ENCODE peak calls at places on chromosome 11, in six cellular contexts. Q, W, K, X, F and T are unnamed samples.

GRCh38 chr11:128848815-128849455 is 18.2 kb downstream of the KCNJ1 start:
- DNase-seq in Q (peak; percentile 88), W (peak; percentile 29), K (peak; percentile 59), X (peak; percentile 88), F (peak; percentile 62), T (no peak)

GRCh38 chr11:126282361-126282741 is 542 bp upstream of the TIRAP start:
- DNase-seq in Q (peak; percentile 62), W (no peak), K (peak; percentile 55), X (peak; percentile 59), F (peak; percentile 48), T (peak; percentile 26)

GRCh38 chr11:9565822-9566560 is 7.5 kb upstream of the WEE1 start:
- DNase-seq in Q (peak; percentile 90), W (peak; percentile 93), K (peak; percentile 34), X (peak; percentile 89), F (peak; percentile 57), T (peak; percentile 100)

GRCh38 chr11:50164050-50164449 is 131.4 kb downstream of the OR4C45 start:
- DNase-seq in Q (no peak), W (no peak), K (no peak), X (no peak), F (no peak), T (no peak)

GRCh38 chr11:57154718-57155117 is 27.0 kb upstream of the LRRC55 start:
- DNase-seq in Q (no peak), W (no peak), K (no peak), X (no peak), F (no peak), T (no peak)

GRCh38 chr11:31987118-31988005 is 103.5 kb upstream of the RCN1 start:
- DNase-seq in Q (peak; percentile 83), W (no peak), K (no peak), X (peak; percentile 52), F (no peak), T (no peak)

GRCh38 chr11:46015941-46016340 is 93.5 kb downstream of the LARGE2 start:
- DNase-seq in Q (no peak), W (no peak), K (no peak), X (no peak), F (no peak), T (no peak)

GRCh38 chr11:28146123-28146751 is 38.0 kb downstream of the METTL15 start:
- DNase-seq in Q (peak; percentile 10), W (peak; percentile 60), K (no peak), X (no peak), F (no peak), T (peak; percentile 78)

GRCh38 chr11:7299393-7299792 is 47.7 kb downstream of the SYT9 start:
- DNase-seq in Q (no peak), W (no peak), K (no peak), X (no peak), F (no peak), T (no peak)

GRCh38 chr11:117204283-117205080 is 5.3 kb downstream of the TAGLN start:
- DNase-seq in Q (no peak), W (no peak), K (no peak), X (no peak), F (no peak), T (no peak)

GRCh38 chr11:46860218-46860617 is 14.1 kb upstream of the CKAP5 start:
- DNase-seq in Q (no peak), W (no peak), K (no peak), X (no peak), F (no peak), T (no peak)

GRCh38 chr11:103806130-103806900 is 230.1 kb upstream of the DDI1 start:
- DNase-seq in Q (no peak), W (peak; percentile 6), K (no peak), X (no peak), F (peak; percentile 21), T (no peak)

GRCh38 chr11:33724644-33725035 is 11.6 kb downstream of the CD59 start:
- DNase-seq in Q (no peak), W (no peak), K (no peak), X (no peak), F (no peak), T (no peak)

GRCh38 chr11:87421422-87421821 is 383.7 kb downstream of the TMEM135 start:
- DNase-seq in Q (peak; percentile 79), W (peak; percentile 55), K (no peak), X (peak; percentile 72), F (peak; percentile 67), T (peak; percentile 74)

GRCh38 chr11:102241026-102241425 is 76.3 kb upstream of the BIRC3 start:
- DNase-seq in Q (no peak), W (no peak), K (no peak), X (no peak), F (no peak), T (no peak)

GRCh38 chr11:64534391-64534801 is 56.6 kb upstream of the SLC22A12 start:
- DNase-seq in Q (no peak), W (no peak), K (no peak), X (no peak), F (no peak), T (no peak)

GRCh38 chr11:4704054-4704789 is at the start of gene MMP26:
- DNase-seq in Q (peak; percentile 23), W (no peak), K (no peak), X (peak; percentile 39), F (no peak), T (no peak)

GRCh38 chr11:92981508-92982043 is 12.1 kb downstream of the MTNR1B start:
- DNase-seq in Q (no peak), W (no peak), K (no peak), X (no peak), F (no peak), T (no peak)

GRCh38 chr11:70071996-70072395 is 6.1 kb upstream of the ANO1 start:
- DNase-seq in Q (no peak), W (no peak), K (no peak), X (no peak), F (peak; percentile 3), T (no peak)

GRCh38 chr11:16815047-16815767 is 76.8 kb downstream of the C11orf58 start:
- DNase-seq in Q (no peak), W (no peak), K (no peak), X (no peak), F (peak; percentile 48), T (no peak)

GRCh38 chr11:114846040-114846791 is 167.9 kb downstream of the NXPE2 start:
- DNase-seq in Q (peak; percentile 14), W (no peak), K (no peak), X (peak; percentile 55), F (peak; percentile 60), T (no peak)

GRCh38 chr11:76150141-76150540 is 56.2 kb downstream of the WNT11 start:
- DNase-seq in Q (no peak), W (no peak), K (no peak), X (no peak), F (no peak), T (no peak)

GRCh38 chr11:34680918-34681554 is 60.1 kb downstream of the EHF start:
- DNase-seq in Q (no peak), W (peak; percentile 71), K (no peak), X (no peak), F (no peak), T (peak; percentile 53)

GRCh38 chr11:72141066-72141465 is 5.5 kb downstream of the FOLR3 start:
- DNase-seq in Q (no peak), W (peak; percentile 10), K (no peak), X (no peak), F (no peak), T (peak; percentile 96)

GRCh38 chr11:117144477-117145392 is 648 bp downstream of the PAFAH1B2 start:
- DNase-seq in Q (peak; percentile 78), W (peak; percentile 38), K (peak; percentile 31), X (no peak), F (peak; percentile 78), T (peak; percentile 33)

DNA sequence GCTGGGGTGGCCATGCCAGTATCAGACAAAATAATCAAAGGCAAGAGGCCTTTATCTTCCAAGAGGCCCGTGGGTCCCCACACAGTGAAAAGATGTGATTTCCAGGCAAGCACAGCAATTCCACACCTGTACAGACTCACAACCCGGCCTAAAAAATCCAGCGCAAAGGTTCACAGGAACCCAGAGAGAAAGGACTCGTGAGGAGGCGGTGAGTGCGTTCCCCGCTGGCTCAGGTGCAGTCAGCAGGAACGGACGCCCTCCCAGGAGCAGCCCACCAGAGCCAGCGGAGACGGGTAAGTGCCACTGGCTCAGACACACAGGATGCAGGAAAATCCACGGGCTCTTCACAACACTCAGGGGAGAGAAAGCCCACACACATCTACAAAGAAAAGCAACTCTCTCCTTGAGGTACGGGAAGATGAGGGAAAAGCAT is 4.4 kb downstream of the TOLLIP start:
- DNase-seq in Q (no peak), W (no peak), K (no peak), X (peak; percentile 14), F (no peak), T (no peak)
- H3K4me1 ChIP-seq in Q (peaks cover 9% of the 10 kb centered on the region), W (peaks cover 46% of the 10 kb centered on the region), K (peaks cover 32% of the 10 kb centered on the region), X (no peaks in the 10 kb centered on the region), F (peaks cover 69% of the 10 kb centered on the region), T (peaks cover 22% of the 10 kb centered on the region)

GRCh38 chr11:19871531-19871930 is 158.9 kb downstream of the NAV2 start:
- DNase-seq in Q (no peak), W (no peak), K (no peak), X (no peak), F (no peak), T (no peak)
- H3K27ac ChIP-seq in Q (no peak overlapping the region), W (no peak overlapping the region), K (no peak overlapping the region), X (no peak overlapping the region), F (peak overlapping the region; percentile 47), T (no peak overlapping the region)

DNA sequence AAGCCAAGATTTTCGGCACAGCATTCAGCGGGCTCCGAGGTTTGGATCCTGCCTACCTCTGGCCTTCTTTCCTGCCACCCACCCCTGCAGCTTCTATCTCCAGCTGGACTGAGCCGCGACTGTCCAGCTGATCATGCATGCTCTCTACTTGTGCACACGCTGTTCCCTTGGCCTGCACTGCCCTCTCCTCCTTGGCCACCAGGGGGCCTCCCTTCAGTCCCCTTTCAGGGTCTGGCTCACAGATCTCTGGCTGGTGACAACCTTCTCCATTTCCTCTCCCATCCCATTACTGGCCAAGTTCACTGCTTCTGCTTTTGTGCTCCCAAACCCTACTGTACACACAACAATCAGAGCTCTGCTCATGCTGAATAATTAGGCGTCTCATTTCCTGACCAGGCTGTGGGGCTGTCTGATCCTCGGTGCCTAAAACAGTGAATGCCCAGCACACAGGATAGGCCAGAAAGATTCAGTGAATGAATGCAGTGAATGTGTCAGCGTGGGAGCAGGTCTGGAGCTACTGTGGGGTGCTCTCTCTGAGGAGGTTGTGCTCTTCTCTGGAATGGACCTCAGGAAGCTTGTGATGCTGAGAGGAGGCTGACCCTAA is 224.0 kb upstream of the NARS2 start:
- DNase-seq in Q (peak; percentile 79), W (peak; percentile 20), K (no peak), X (peak; percentile 77), F (peak; percentile 76), T (no peak)
- TF ChIP-seq CTCF in Q (peak; percentile 92), W (peak; percentile 55), K (peak; percentile 33), X (peak; percentile 95), F (peak; percentile 85), T (peak; percentile 74)

GRCh38 chr11:60869451-60869825 is 2.1 kb downstream of the ZP1 start:
- DNase-seq in Q (no peak), W (no peak), K (no peak), X (no peak), F (no peak), T (no peak)
- H3K4me1 ChIP-seq in Q (no peaks in the 10 kb centered on the region), W (peaks cover 22% of the 10 kb centered on the region), K (peaks cover 47% of the 10 kb centered on the region), X (peaks cover 2% of the 10 kb centered on the region), F (peaks cover 38% of the 10 kb centered on the region), T (no peaks in the 10 kb centered on the region)

DNA sequence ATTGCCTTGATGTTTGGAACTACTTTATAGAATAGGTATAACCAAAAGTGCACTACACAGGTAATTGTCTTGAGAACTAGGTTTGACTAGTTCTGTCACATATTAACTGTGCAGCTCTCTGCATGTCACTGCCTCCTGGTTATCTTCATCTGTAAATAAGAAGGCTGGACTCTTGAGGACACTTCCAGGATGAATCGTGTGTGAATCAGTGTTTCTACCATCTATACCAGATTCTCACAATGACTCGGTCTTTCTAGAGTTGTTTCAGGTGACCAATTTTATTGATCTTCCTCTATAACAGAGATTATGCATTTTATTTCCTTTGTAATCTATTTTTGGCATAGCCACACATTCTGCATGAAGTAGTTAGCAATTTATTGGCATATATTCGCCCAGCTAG is 1181.0 kb upstream of the TENM4 start:
- DNase-seq in Q (no peak), W (no peak), K (no peak), X (no peak), F (no peak), T (no peak)
- H3K27ac ChIP-seq in Q (no peak overlapping the region), W (no peak overlapping the region), K (no peak overlapping the region), X (no peak overlapping the region), F (no peak overlapping the region), T (no peak overlapping the region)